ENCODE peak calls at places on chromosome 1, in five cellular contexts. V, U, K, Y and B are unnamed samples.

GRCh38 chr1:186811892-186812291 is 16.9 kb upstream of the PLA2G4A start:
- DNase-seq in U (no peak), Y (no peak), K (no peak), V (no peak), B (no peak)

GRCh38 chr1:55035904-55036303 is 3.4 kb upstream of the PCSK9 start:
- DNase-seq in Y (no peak), V (no peak), U (peak; percentile 71), K (no peak), B (no peak)

GRCh38 chr1:203536981-203537455 is 43.1 kb downstream of the OPTC start:
- DNase-seq in V (peak; percentile 66), U (peak; percentile 51), K (no peak), Y (peak; percentile 39), B (no peak)

GRCh38 chr1:221117548-221117951 is 238.3 kb downstream of the HLX start:
- DNase-seq in U (no peak), Y (peak; percentile 69), V (peak; percentile 86), K (no peak), B (no peak)

GRCh38 chr1:155050560-155051341 is at the start of gene ADAM15:
- DNase-seq in K (peak; percentile 87), Y (peak; percentile 77), U (peak; percentile 97), V (peak; percentile 76), B (peak; percentile 71)

GRCh38 chr1:41774486-41774990 is 144.2 kb downstream of the HIVEP3 start:
- DNase-seq in Y (no peak), V (no peak), U (no peak), K (no peak), B (no peak)

GRCh38 chr1:76939107-76939816 is 72.0 kb downstream of the ST6GALNAC5 start:
- DNase-seq in K (no peak), Y (peak; percentile 32), V (peak; percentile 38), U (no peak), B (no peak)

GRCh38 chr1:1360511-1361169 is 2.3 kb upstream of the MXRA8 start:
- DNase-seq in V (peak; percentile 93), U (peak; percentile 44), Y (peak; percentile 92), K (no peak), B (no peak)

GRCh38 chr1:25996966-25997758 is 701 bp downstream of the PAFAH2 start:
- DNase-seq in K (no peak), V (peak; percentile 85), Y (peak; percentile 33), U (peak; percentile 35), B (no peak)

GRCh38 chr1:117709398-117709797 is 103.5 kb downstream of the TENT5C start:
- DNase-seq in V (no peak), K (no peak), Y (no peak), U (no peak), B (no peak)

GRCh38 chr1:247822060-247822459 is 1.9 kb downstream of the OR14A16 start:
- DNase-seq in Y (no peak), U (no peak), V (no peak), K (no peak), B (no peak)

GRCh38 chr1:87951852-87952251 is 623.2 kb downstream of the LMO4 start:
- DNase-seq in V (peak; percentile 54), U (no peak), Y (peak; percentile 48), K (no peak), B (no peak)

GRCh38 chr1:3097861-3098260 is 28.9 kb downstream of the PRDM16 start:
- DNase-seq in K (no peak), Y (no peak), U (no peak), V (no peak), B (no peak)

GRCh38 chr1:206885341-206886060 is 11.7 kb upstream of the IL24 start:
- DNase-seq in Y (no peak), U (no peak), V (peak; percentile 54), K (no peak), B (no peak)

GRCh38 chr1:26094076-26094669 is 17.5 kb upstream of the PDIK1L start:
- DNase-seq in V (no peak), K (no peak), U (no peak), Y (no peak), B (no peak)

GRCh38 chr1:200951016-200951415 is 56.3 kb downstream of the INAVA start:
- DNase-seq in Y (no peak), V (peak; percentile 6), K (no peak), U (no peak), B (no peak)

GRCh38 chr1:109887271-109887670 is 23.4 kb upstream of the CSF1 start:
- DNase-seq in K (no peak), V (no peak), Y (no peak), U (no peak), B (no peak)

GRCh38 chr1:53330819-53331218 is 2.9 kb upstream of the LRP8 start:
- DNase-seq in K (no peak), V (no peak), Y (no peak), U (no peak), B (no peak)

GRCh38 chr1:202245391-202245790 is 51.8 kb downstream of the LGR6 start:
- DNase-seq in K (no peak), U (no peak), Y (no peak), V (no peak), B (no peak)

GRCh38 chr1:147627435-147628110 is 42.8 kb downstream of the ACP6 start:
- DNase-seq in Y (peak; percentile 34), U (peak; percentile 78), V (peak; percentile 57), K (peak; percentile 63), B (peak; percentile 51)

GRCh38 chr1:246724725-246725095 is 501 bp downstream of the SCCPDH start:
- DNase-seq in V (peak; percentile 61), U (peak; percentile 46), K (peak; percentile 16), Y (peak; percentile 52), B (no peak)

GRCh38 chr1:199704231-199704630 is 323.3 kb upstream of the NR5A2 start:
- DNase-seq in V (no peak), K (no peak), Y (no peak), U (no peak), B (no peak)

GRCh38 chr1:171251042-171251740 is 2.9 kb downstream of the FMO1 start:
- DNase-seq in V (peak; percentile 23), U (no peak), Y (no peak), K (peak; percentile 25), B (peak; percentile 5)

GRCh38 chr1:101115112-101115511 is 89.5 kb upstream of the DPH5 start:
- DNase-seq in Y (no peak), U (no peak), V (no peak), K (no peak), B (no peak)

GRCh38 chr1:154866995-154867795 is 2.9 kb downstream of the KCNN3 start:
- DNase-seq in Y (peak; percentile 86), U (no peak), V (peak; percentile 77), K (no peak), B (no peak)

GRCh38 chr1:200767326-200767725 is 28.6 kb downstream of the CAMSAP2 start:
- DNase-seq in Y (no peak), U (no peak), K (no peak), V (peak; percentile 68), B (no peak)